ENCODE peak calls at places on chromosomes 11 and 22, in six cellular contexts. One of them, this sample, is unnamed. For H3K27me3 and H3K9me3, the result is how much of the 10 kb centered on the place peaks cover.

GRCh38 chr11:69657911-69658605 is 17.1 kb downstream of the LTO1 start:
- DNase-seq in cardiac muscle cell: peak
- DNase-seq in heart right ventricle: no peak
- DNase-seq in mesenchymal stem cell: peak
- DNase-seq in spleen: peak
- DNase-seq in neural progenitor cell: peak
- DNase-seq in this sample: no peak

GRCh38 chr11:12897867-12898266 is 111.2 kb upstream of the RASSF10 start:
- DNase-seq in cardiac muscle cell: no peak
- DNase-seq in heart right ventricle: no peak
- DNase-seq in mesenchymal stem cell: no peak
- DNase-seq in spleen: no peak
- DNase-seq in neural progenitor cell: no peak
- DNase-seq in this sample: no peak

GRCh38 chr11:120473486-120473885 is 38.1 kb upstream of the GRIK4 start:
- DNase-seq in cardiac muscle cell: no peak
- DNase-seq in heart right ventricle: no peak
- DNase-seq in mesenchymal stem cell: no peak
- DNase-seq in spleen: no peak
- DNase-seq in neural progenitor cell: no peak
- DNase-seq in this sample: no peak

GRCh38 chr11:96338910-96339703 is 3.9 kb downstream of the MAML2 start:
- DNase-seq in cardiac muscle cell: peak
- DNase-seq in heart right ventricle: peak
- DNase-seq in mesenchymal stem cell: peak
- DNase-seq in spleen: peak
- DNase-seq in neural progenitor cell: no peak
- DNase-seq in this sample: peak

GRCh38 chr22:38638734-38639133 is 17.5 kb downstream of the FAM227A start:
- DNase-seq in cardiac muscle cell: peak
- DNase-seq in heart right ventricle: no peak
- DNase-seq in mesenchymal stem cell: peak
- DNase-seq in spleen: no peak
- DNase-seq in neural progenitor cell: no peak
- DNase-seq in this sample: no peak

GRCh38 chr11:131331546-131331945 is 38.9 kb upstream of the NTM start:
- DNase-seq in cardiac muscle cell: no peak
- DNase-seq in heart right ventricle: no peak
- DNase-seq in mesenchymal stem cell: no peak
- DNase-seq in spleen: no peak
- DNase-seq in neural progenitor cell: no peak
- DNase-seq in this sample: no peak

GRCh38 chr11:16984229-16984628 is 30.0 kb downstream of the PLEKHA7 start:
- DNase-seq in cardiac muscle cell: no peak
- DNase-seq in heart right ventricle: no peak
- DNase-seq in mesenchymal stem cell: no peak
- DNase-seq in spleen: no peak
- DNase-seq in neural progenitor cell: no peak
- DNase-seq in this sample: no peak

GRCh38 chr11:19382131-19382611 is 141.4 kb upstream of the E2F8 start:
- DNase-seq in cardiac muscle cell: peak
- DNase-seq in heart right ventricle: no peak
- DNase-seq in mesenchymal stem cell: no peak
- DNase-seq in spleen: no peak
- DNase-seq in neural progenitor cell: peak
- DNase-seq in this sample: no peak

GRCh38 chr11:46345881-46346484 is 1.3 kb upstream of the DGKZ start:
- DNase-seq in cardiac muscle cell: no peak
- DNase-seq in heart right ventricle: no peak
- DNase-seq in mesenchymal stem cell: no peak
- DNase-seq in spleen: peak
- DNase-seq in neural progenitor cell: no peak
- DNase-seq in this sample: no peak

GRCh38 chr22:30312053-30312452 is 14.7 kb downstream of the TBC1D10A start:
- DNase-seq in cardiac muscle cell: no peak
- DNase-seq in heart right ventricle: no peak
- DNase-seq in mesenchymal stem cell: peak
- DNase-seq in spleen: no peak
- DNase-seq in neural progenitor cell: no peak
- DNase-seq in this sample: no peak

GRCh38 chr11:6298605-6299004 is 21.7 kb downstream of the CAVIN3 start:
- DNase-seq in cardiac muscle cell: peak
- DNase-seq in heart right ventricle: peak
- DNase-seq in mesenchymal stem cell: peak
- DNase-seq in spleen: no peak
- DNase-seq in neural progenitor cell: peak
- DNase-seq in this sample: peak

GRCh38 chr11:125070699-125071254 is 7.7 kb downstream of the SLC37A2 start:
- DNase-seq in cardiac muscle cell: peak
- DNase-seq in heart right ventricle: peak
- DNase-seq in mesenchymal stem cell: peak
- DNase-seq in spleen: peak
- DNase-seq in neural progenitor cell: no peak
- DNase-seq in this sample: peak

GRCh38 chr11:10122337-10123197 is 171.5 kb downstream of the SBF2 start:
- DNase-seq in cardiac muscle cell: peak
- DNase-seq in heart right ventricle: no peak
- DNase-seq in mesenchymal stem cell: peak
- DNase-seq in spleen: no peak
- DNase-seq in neural progenitor cell: no peak
- DNase-seq in this sample: no peak

GRCh38 chr22:17159504-17159951 is 451 bp upstream of the HDHD5 start:
- DNase-seq in cardiac muscle cell: peak
- DNase-seq in heart right ventricle: peak
- DNase-seq in mesenchymal stem cell: peak
- DNase-seq in spleen: no peak
- DNase-seq in neural progenitor cell: peak
- DNase-seq in this sample: no peak

GRCh38 chr11:70210051-70210501 is 7.0 kb downstream of the FADD start:
- DNase-seq in cardiac muscle cell: peak
- DNase-seq in heart right ventricle: no peak
- DNase-seq in mesenchymal stem cell: no peak
- DNase-seq in spleen: peak
- DNase-seq in neural progenitor cell: no peak
- DNase-seq in this sample: no peak

GRCh38 chr22:37465721-37466120 is 20.5 kb downstream of the MFNG start:
- DNase-seq in cardiac muscle cell: no peak
- DNase-seq in heart right ventricle: no peak
- DNase-seq in mesenchymal stem cell: no peak
- DNase-seq in spleen: no peak
- DNase-seq in neural progenitor cell: no peak
- DNase-seq in this sample: no peak

GRCh38 chr11:17293308-17293707 is 16.8 kb downstream of the NUCB2 start:
- DNase-seq in cardiac muscle cell: no peak
- DNase-seq in heart right ventricle: no peak
- DNase-seq in mesenchymal stem cell: no peak
- DNase-seq in spleen: no peak
- DNase-seq in neural progenitor cell: no peak
- DNase-seq in this sample: no peak

GRCh38 chr11:4606231-4607015 is 1.6 kb downstream of the TRIM68 start:
- DNase-seq in cardiac muscle cell: peak
- DNase-seq in heart right ventricle: no peak
- DNase-seq in mesenchymal stem cell: peak
- DNase-seq in spleen: no peak
- DNase-seq in neural progenitor cell: no peak
- DNase-seq in this sample: peak

GRCh38 chr11:27116684-27117083 is 76.1 kb downstream of the BBOX1 start:
- DNase-seq in cardiac muscle cell: peak
- DNase-seq in heart right ventricle: no peak
- DNase-seq in mesenchymal stem cell: peak
- DNase-seq in spleen: no peak
- DNase-seq in neural progenitor cell: no peak
- DNase-seq in this sample: no peak

GRCh38 chr22:37219534-37219933 is 7.3 kb upstream of the SSTR3 start:
- DNase-seq in cardiac muscle cell: no peak
- DNase-seq in heart right ventricle: no peak
- DNase-seq in mesenchymal stem cell: no peak
- DNase-seq in spleen: no peak
- DNase-seq in neural progenitor cell: no peak
- DNase-seq in this sample: no peak

GRCh38 chr11:13227676-13228255 is 49.8 kb upstream of the BMAL1 start:
- DNase-seq in cardiac muscle cell: no peak
- DNase-seq in heart right ventricle: no peak
- DNase-seq in mesenchymal stem cell: no peak
- DNase-seq in spleen: no peak
- DNase-seq in neural progenitor cell: no peak
- DNase-seq in this sample: no peak

DNA sequence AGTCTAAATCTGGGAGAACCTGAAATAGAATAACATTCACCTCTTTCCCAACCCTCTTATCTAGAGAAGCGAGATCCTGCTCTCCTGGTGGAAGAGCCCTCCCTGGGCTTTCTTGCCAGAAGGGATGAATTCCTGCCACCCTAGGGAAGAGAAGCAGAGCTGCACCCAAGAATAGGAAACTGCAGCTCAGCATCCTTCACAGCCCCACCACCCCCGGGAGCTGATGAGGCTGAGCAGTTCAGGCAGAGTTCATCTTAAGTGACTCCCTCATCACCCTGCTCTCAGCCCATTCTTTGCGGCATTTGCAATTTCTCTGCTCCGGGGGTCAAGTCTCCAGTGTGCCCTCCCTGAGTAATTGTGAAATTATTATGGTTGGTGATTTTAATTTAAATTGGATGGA is 514.9 kb downstream of the BUD13 start:
- DNase-seq in cardiac muscle cell: no peak
- DNase-seq in heart right ventricle: no peak
- DNase-seq in mesenchymal stem cell: no peak
- DNase-seq in spleen: no peak
- DNase-seq in neural progenitor cell: no peak
- DNase-seq in this sample: no peak
- H3K27me3 ChIP-seq in cardiac muscle cell: under half
- H3K27me3 ChIP-seq in heart right ventricle: under half
- H3K27me3 ChIP-seq in mesenchymal stem cell: under half
- H3K27me3 ChIP-seq in spleen: under half
- H3K27me3 ChIP-seq in neural progenitor cell: under half
- H3K27me3 ChIP-seq in this sample: under half

DNA sequence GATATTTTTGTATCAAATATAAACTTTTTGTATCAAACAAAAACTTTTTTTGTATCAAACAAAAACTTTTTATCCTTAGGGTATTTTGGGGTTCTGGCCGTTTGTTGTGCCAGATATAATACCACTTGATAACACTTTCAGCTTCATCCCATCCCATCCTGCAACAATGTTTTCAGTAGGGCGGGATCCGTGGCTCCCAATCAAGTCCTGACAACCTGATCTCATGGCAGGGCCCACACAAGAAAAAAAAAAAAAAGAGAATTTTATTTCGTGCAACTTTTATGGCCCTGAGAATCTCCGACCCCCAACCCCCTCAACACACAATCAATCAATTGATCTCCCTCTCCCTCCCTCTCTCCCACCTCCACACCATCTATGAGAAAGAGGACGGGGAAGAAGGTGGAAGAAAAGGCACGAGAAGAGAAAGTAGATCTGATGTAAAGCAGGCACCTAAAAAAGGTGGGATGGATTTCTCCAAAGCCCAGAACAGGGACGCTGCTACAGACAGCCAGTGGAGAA is 4749.6 kb upstream of the OR11H1 start:
- DNase-seq in cardiac muscle cell: no peak
- DNase-seq in heart right ventricle: no peak
- DNase-seq in mesenchymal stem cell: no peak
- DNase-seq in spleen: no peak
- DNase-seq in neural progenitor cell: no peak
- DNase-seq in this sample: no peak
- H3K9me3 ChIP-seq in cardiac muscle cell: under half
- H3K9me3 ChIP-seq in heart right ventricle: under half
- H3K9me3 ChIP-seq in mesenchymal stem cell: under half
- H3K9me3 ChIP-seq in spleen: half or more
- H3K9me3 ChIP-seq in neural progenitor cell: under half
- H3K9me3 ChIP-seq in this sample: under half

DNA sequence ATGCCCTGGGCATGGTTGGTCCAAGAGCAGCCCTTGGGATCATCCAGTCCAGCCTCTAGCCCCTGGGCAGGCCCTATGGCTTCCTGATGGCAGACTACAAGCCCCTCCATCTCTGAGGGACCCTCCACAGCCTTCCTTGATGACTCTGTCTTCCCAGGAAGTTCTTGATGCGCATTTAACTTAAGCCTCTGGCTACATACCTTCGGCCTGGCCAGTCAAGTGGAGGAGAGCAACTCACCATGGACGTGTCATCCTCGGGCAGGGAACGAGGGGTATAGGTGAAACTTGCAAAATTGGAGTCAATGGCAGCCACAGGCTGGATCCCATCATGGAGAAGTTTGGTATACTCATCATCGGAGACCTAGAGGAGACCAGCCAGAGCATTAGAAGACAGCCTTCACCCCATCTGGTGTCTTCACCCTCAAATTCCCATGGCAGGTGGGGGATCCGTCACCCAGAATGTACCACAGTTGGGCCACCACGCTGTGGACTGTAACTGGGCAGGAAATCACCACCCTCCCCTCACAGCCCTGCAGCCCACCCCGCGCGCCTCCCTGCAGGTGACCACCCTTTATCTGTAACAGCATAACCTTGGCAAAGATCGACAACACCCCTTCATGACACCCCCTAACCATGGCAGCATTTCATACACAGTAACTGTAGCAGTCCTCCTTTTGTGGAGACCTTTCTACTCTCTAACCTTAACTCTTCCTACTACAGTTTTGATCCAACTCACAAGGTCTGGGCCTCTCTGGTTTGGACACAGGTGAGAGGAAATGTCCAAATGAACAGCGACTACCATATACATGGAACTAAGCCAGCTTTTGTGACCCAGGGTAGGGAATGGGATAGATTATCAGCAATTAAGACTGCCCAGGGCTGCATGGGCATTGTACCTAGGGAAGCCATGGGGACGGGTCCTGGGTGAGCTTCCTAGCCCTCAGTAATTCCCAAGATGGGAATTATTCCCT is 91.7 kb downstream of the PDE2A start:
- DNase-seq in cardiac muscle cell: no peak
- DNase-seq in heart right ventricle: no peak
- DNase-seq in mesenchymal stem cell: no peak
- DNase-seq in spleen: peak
- DNase-seq in neural progenitor cell: no peak
- DNase-seq in this sample: no peak
- H3K27me3 ChIP-seq in cardiac muscle cell: half or more
- H3K27me3 ChIP-seq in heart right ventricle: under half
- H3K27me3 ChIP-seq in mesenchymal stem cell: half or more
- H3K27me3 ChIP-seq in spleen: under half
- H3K27me3 ChIP-seq in neural progenitor cell: half or more
- H3K27me3 ChIP-seq in this sample: under half

DNA sequence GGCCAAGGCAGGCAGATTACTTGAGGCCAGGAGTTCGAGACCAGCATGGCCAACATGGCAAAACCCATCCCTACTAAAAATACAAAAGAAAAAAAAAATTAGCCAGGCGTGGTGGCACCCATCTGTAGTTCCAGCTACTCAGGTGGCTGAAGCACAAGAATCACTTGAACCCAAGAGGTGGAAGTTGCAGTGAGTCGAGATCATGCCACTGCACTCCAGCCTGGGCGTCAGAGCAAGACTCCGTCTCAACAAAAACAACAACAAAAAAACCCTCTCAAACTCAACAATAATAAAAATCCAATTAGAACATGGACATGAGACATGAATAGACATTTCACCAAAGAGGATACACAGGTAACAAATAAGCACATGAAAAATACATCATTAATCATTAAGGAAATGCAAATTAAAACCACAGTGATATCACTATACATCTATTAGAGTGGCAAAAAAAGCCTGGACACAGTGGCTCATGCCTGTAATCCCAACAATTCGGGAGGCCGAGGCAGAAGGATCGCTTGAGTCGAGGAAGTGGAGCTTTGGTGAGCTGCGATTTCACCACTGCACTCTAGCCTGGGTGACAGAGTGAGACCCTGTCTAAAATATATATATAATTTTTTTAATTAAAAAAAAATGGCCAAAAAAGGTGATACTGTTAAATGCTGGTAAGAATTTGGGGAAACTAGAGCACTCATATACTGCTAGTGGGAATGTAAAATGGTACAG is 12.7 kb upstream of the SEPTIN5 start:
- DNase-seq in cardiac muscle cell: no peak
- DNase-seq in heart right ventricle: no peak
- DNase-seq in mesenchymal stem cell: no peak
- DNase-seq in spleen: peak
- DNase-seq in neural progenitor cell: no peak
- DNase-seq in this sample: no peak
- H3K9me3 ChIP-seq in cardiac muscle cell: under half
- H3K9me3 ChIP-seq in heart right ventricle: under half
- H3K9me3 ChIP-seq in mesenchymal stem cell: under half
- H3K9me3 ChIP-seq in spleen: under half
- H3K9me3 ChIP-seq in neural progenitor cell: under half
- H3K9me3 ChIP-seq in this sample: under half

This sample was measured in pancreas.